ENCODE peak calls at places on chromosomes 5 and 9, in nine cellular contexts. One of them, this sample, is unnamed.

GRCh38 chr5:33807771-33808170 is 84.0 kb downstream of the ADAMTS12 start:
- DNase-seq in GM12865: no peak
- DNase-seq in ovary: no peak
- DNase-seq in colonic mucosa: no peak
- DNase-seq in brain microvascular endothelial cell: no peak
- DNase-seq in upper lobe of left lung: no peak
- DNase-seq in K562: no peak
- DNase-seq in cardiac muscle cell: peak; percentile 33
- DNase-seq in lower lobe of right lung: no peak
- DNase-seq in this sample: no peak

GRCh38 chr9:97535771-97536170 is 34.3 kb downstream of the TMOD1 start:
- DNase-seq in lower lobe of right lung: no peak
- DNase-seq in GM12865: no peak
- DNase-seq in ovary: no peak
- DNase-seq in colonic mucosa: no peak
- DNase-seq in cardiac muscle cell: no peak
- DNase-seq in K562: no peak
- DNase-seq in brain microvascular endothelial cell: no peak
- DNase-seq in upper lobe of left lung: no peak
- DNase-seq in this sample: no peak

GRCh38 chr9:27541740-27542139 is 12.1 kb upstream of the MOB3B start:
- DNase-seq in brain microvascular endothelial cell: no peak
- DNase-seq in GM12865: no peak
- DNase-seq in lower lobe of right lung: no peak
- DNase-seq in ovary: no peak
- DNase-seq in cardiac muscle cell: no peak
- DNase-seq in colonic mucosa: no peak
- DNase-seq in upper lobe of left lung: no peak
- DNase-seq in K562: no peak
- DNase-seq in this sample: no peak

GRCh38 chr5:38468202-38468656 is 88.2 kb downstream of the LIFR start:
- DNase-seq in K562: no peak
- DNase-seq in colonic mucosa: no peak
- DNase-seq in cardiac muscle cell: peak; percentile 90
- DNase-seq in GM12865: no peak
- DNase-seq in ovary: peak; percentile 51
- DNase-seq in brain microvascular endothelial cell: peak; percentile 95
- DNase-seq in upper lobe of left lung: no peak
- DNase-seq in lower lobe of right lung: no peak
- DNase-seq in this sample: no peak

GRCh38 chr5:139633295-139634027 is 14.7 kb upstream of the CXXC5 start:
- DNase-seq in colonic mucosa: peak; percentile 73
- DNase-seq in lower lobe of right lung: peak; percentile 71
- DNase-seq in cardiac muscle cell: peak; percentile 80
- DNase-seq in ovary: peak; percentile 76
- DNase-seq in K562: peak; percentile 84
- DNase-seq in upper lobe of left lung: no peak
- DNase-seq in GM12865: peak; percentile 90
- DNase-seq in brain microvascular endothelial cell: no peak
- DNase-seq in this sample: peak; percentile 72

GRCh38 chr9:16060457-16061129 is 507.8 kb downstream of the CCDC171 start:
- DNase-seq in lower lobe of right lung: no peak
- DNase-seq in brain microvascular endothelial cell: no peak
- DNase-seq in K562: no peak
- DNase-seq in GM12865: peak; percentile 65
- DNase-seq in ovary: no peak
- DNase-seq in upper lobe of left lung: no peak
- DNase-seq in colonic mucosa: no peak
- DNase-seq in cardiac muscle cell: no peak
- DNase-seq in this sample: no peak

GRCh38 chr9:79384506-79384905 is 187.3 kb upstream of the TLE4 start:
- DNase-seq in ovary: no peak
- DNase-seq in brain microvascular endothelial cell: no peak
- DNase-seq in lower lobe of right lung: no peak
- DNase-seq in colonic mucosa: no peak
- DNase-seq in GM12865: no peak
- DNase-seq in cardiac muscle cell: peak; percentile 2
- DNase-seq in upper lobe of left lung: no peak
- DNase-seq in K562: no peak
- DNase-seq in this sample: no peak

GRCh38 chr5:117266237-117266725 is 691.7 kb upstream of the SEMA6A start:
- DNase-seq in upper lobe of left lung: no peak
- DNase-seq in ovary: no peak
- DNase-seq in cardiac muscle cell: peak; percentile 5
- DNase-seq in GM12865: no peak
- DNase-seq in lower lobe of right lung: no peak
- DNase-seq in K562: no peak
- DNase-seq in colonic mucosa: no peak
- DNase-seq in brain microvascular endothelial cell: peak; percentile 24
- DNase-seq in this sample: no peak

GRCh38 chr9:86563350-86563749 is 209.1 kb upstream of the TUT7 start:
- DNase-seq in ovary: no peak
- DNase-seq in GM12865: no peak
- DNase-seq in K562: no peak
- DNase-seq in cardiac muscle cell: no peak
- DNase-seq in brain microvascular endothelial cell: no peak
- DNase-seq in lower lobe of right lung: no peak
- DNase-seq in colonic mucosa: no peak
- DNase-seq in upper lobe of left lung: no peak
- DNase-seq in this sample: no peak

DNA sequence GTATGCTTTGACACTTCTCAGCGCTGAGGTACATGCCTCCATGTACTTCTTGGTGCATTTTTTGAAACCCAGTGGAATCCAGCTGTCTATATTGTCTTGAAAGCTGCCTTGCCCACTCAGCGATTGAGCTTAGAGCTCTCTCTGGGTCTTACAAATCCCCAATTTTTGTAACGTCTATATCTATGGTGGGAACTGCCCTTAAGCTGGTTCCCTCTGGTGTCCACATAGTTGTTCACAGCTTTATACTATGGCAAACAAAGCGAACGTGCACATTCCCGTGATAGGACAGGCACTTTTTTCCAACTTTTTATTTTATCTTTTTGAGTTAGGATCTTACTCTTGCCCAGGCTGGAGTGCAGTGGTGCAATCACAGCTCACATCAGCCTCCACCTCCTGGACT is 20.9 kb downstream of the CDHR2 start:
- DNase-seq in colonic mucosa: no peak
- DNase-seq in brain microvascular endothelial cell: no peak
- DNase-seq in cardiac muscle cell: peak; percentile 44
- DNase-seq in lower lobe of right lung: no peak
- DNase-seq in K562: no peak
- DNase-seq in upper lobe of left lung: no peak
- DNase-seq in GM12865: no peak
- DNase-seq in ovary: no peak
- DNase-seq in this sample: no peak
- TF ChIP-seq CTCF in colonic mucosa: no peak
- TF ChIP-seq CTCF in brain microvascular endothelial cell: peak; percentile 35
- TF ChIP-seq CTCF in cardiac muscle cell: peak; percentile 26
- TF ChIP-seq CTCF in lower lobe of right lung: no peak
- TF ChIP-seq CTCF in K562: peak; percentile 19
- TF ChIP-seq CTCF in upper lobe of left lung: no peak
- TF ChIP-seq CTCF in GM12865: no peak
- TF ChIP-seq CTCF in ovary: no peak
- TF ChIP-seq CTCF in this sample: no peak

GRCh38 chr5:138338411-138339085 is 482 bp downstream of the FAM53C start:
- DNase-seq in K562: no peak
- DNase-seq in lower lobe of right lung: no peak
- DNase-seq in colonic mucosa: no peak
- DNase-seq in ovary: no peak
- DNase-seq in upper lobe of left lung: no peak
- DNase-seq in brain microvascular endothelial cell: no peak
- DNase-seq in cardiac muscle cell: no peak
- DNase-seq in GM12865: no peak
- DNase-seq in this sample: no peak
- TF ChIP-seq CTCF in K562: no peak
- TF ChIP-seq CTCF in lower lobe of right lung: no peak
- TF ChIP-seq CTCF in colonic mucosa: no peak
- TF ChIP-seq CTCF in ovary: no peak
- TF ChIP-seq CTCF in upper lobe of left lung: no peak
- TF ChIP-seq CTCF in brain microvascular endothelial cell: no peak
- TF ChIP-seq CTCF in cardiac muscle cell: no peak
- TF ChIP-seq CTCF in GM12865: no peak
- TF ChIP-seq CTCF in this sample: no peak

GRCh38 chr5:100841358-100842076 is 61.6 kb downstream of the ST8SIA4 start:
- DNase-seq in K562: no peak
- DNase-seq in upper lobe of left lung: no peak
- DNase-seq in GM12865: peak; percentile 57
- DNase-seq in lower lobe of right lung: no peak
- DNase-seq in cardiac muscle cell: no peak
- DNase-seq in colonic mucosa: no peak
- DNase-seq in ovary: no peak
- DNase-seq in brain microvascular endothelial cell: peak; percentile 4
- DNase-seq in this sample: no peak
- TF ChIP-seq CTCF in K562: no peak
- TF ChIP-seq CTCF in upper lobe of left lung: no peak
- TF ChIP-seq CTCF in GM12865: no peak
- TF ChIP-seq CTCF in lower lobe of right lung: no peak
- TF ChIP-seq CTCF in cardiac muscle cell: no peak
- TF ChIP-seq CTCF in colonic mucosa: no peak
- TF ChIP-seq CTCF in ovary: no peak
- TF ChIP-seq CTCF in brain microvascular endothelial cell: no peak
- TF ChIP-seq CTCF in this sample: no peak

DNA sequence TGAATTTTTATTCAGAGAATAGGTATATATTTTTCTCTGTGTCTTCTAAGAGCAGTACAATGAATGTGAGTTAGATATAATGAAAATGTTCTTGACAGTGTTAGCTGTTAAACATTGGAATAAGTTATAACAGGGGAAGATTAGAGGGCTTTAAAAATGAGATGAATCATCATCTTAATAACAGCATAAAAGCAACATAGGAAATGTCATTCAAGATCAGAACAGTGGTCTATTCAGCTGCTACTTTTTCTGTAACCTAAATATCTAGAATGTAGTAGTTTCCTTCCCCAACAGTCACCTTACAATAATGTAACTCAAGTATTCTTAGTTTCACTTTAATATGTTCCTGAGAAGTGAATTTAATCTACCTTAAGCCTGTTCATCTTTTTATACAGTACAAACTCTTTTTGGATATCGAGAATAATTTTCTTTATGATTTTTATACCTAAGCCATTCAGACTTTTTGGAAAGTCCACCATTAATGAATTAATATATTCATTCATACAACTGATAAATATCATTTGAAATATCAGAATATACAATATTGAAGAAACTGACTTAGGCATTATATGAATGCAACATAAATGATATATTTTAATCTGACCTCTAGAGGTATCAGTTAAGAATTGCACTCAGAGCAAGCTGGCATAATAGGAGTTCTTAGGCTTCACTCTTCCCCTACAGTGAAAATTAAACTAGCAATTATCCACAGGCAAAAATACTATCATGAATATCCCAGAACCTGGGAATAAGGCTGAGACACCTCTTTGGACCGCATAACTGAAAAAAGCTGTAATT is 66.1 kb upstream of the EDIL3 start:
- DNase-seq in ovary: no peak
- DNase-seq in GM12865: no peak
- DNase-seq in brain microvascular endothelial cell: no peak
- DNase-seq in upper lobe of left lung: no peak
- DNase-seq in colonic mucosa: no peak
- DNase-seq in cardiac muscle cell: peak; percentile 35
- DNase-seq in lower lobe of right lung: no peak
- DNase-seq in K562: no peak
- DNase-seq in this sample: no peak
- TF ChIP-seq CTCF in ovary: no peak
- TF ChIP-seq CTCF in GM12865: no peak
- TF ChIP-seq CTCF in brain microvascular endothelial cell: peak; percentile 43
- TF ChIP-seq CTCF in upper lobe of left lung: peak; percentile 35
- TF ChIP-seq CTCF in colonic mucosa: no peak
- TF ChIP-seq CTCF in cardiac muscle cell: peak; percentile 49
- TF ChIP-seq CTCF in lower lobe of right lung: peak; percentile 22
- TF ChIP-seq CTCF in K562: no peak
- TF ChIP-seq CTCF in this sample: no peak

GRCh38 chr5:159049844-159050318 is 49.8 kb downstream of the EBF1 start:
- DNase-seq in ovary: no peak
- DNase-seq in upper lobe of left lung: no peak
- DNase-seq in K562: no peak
- DNase-seq in colonic mucosa: no peak
- DNase-seq in lower lobe of right lung: no peak
- DNase-seq in GM12865: peak; percentile 22
- DNase-seq in cardiac muscle cell: peak; percentile 81
- DNase-seq in brain microvascular endothelial cell: peak; percentile 53
- DNase-seq in this sample: no peak
- TF ChIP-seq CTCF in ovary: peak; percentile 76
- TF ChIP-seq CTCF in upper lobe of left lung: peak; percentile 44
- TF ChIP-seq CTCF in K562: no peak
- TF ChIP-seq CTCF in colonic mucosa: no peak
- TF ChIP-seq CTCF in lower lobe of right lung: peak; percentile 24
- TF ChIP-seq CTCF in GM12865: peak; percentile 6
- TF ChIP-seq CTCF in cardiac muscle cell: peak; percentile 64
- TF ChIP-seq CTCF in brain microvascular endothelial cell: peak; percentile 57
- TF ChIP-seq CTCF in this sample: no peak

DNA sequence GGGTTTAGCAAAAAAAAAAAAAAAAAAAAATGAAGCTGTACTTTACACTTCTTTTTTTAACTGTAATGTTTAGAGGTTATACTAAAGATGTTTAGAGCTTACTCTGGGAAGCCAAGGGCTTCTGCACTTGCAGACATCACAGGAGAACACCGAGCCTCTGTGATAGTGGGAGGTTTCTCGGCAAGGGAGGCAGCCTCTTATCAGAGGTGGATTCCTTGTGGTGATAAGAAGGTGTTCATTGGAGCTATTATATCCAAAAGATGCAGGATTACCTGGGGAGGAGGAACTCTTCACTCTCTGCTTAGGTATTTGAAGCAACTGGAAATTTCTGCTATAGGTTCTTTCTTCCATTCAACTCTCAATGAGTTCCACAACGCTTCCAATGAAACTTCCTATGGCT is 171.2 kb upstream of the SLC12A2 start:
- DNase-seq in ovary: no peak
- DNase-seq in lower lobe of right lung: no peak
- DNase-seq in brain microvascular endothelial cell: no peak
- DNase-seq in GM12865: no peak
- DNase-seq in colonic mucosa: no peak
- DNase-seq in K562: no peak
- DNase-seq in cardiac muscle cell: no peak
- DNase-seq in upper lobe of left lung: no peak
- DNase-seq in this sample: no peak
- TF ChIP-seq CTCF in ovary: no peak
- TF ChIP-seq CTCF in lower lobe of right lung: no peak
- TF ChIP-seq CTCF in brain microvascular endothelial cell: no peak
- TF ChIP-seq CTCF in GM12865: no peak
- TF ChIP-seq CTCF in colonic mucosa: no peak
- TF ChIP-seq CTCF in K562: no peak
- TF ChIP-seq CTCF in cardiac muscle cell: no peak
- TF ChIP-seq CTCF in upper lobe of left lung: no peak
- TF ChIP-seq CTCF in this sample: no peak